ENCODE peak calls at places on chromosome 10, in four cellular contexts. G is ELF-1; R is AG08395; I is activated naive CD4-positive, alpha-beta T cell treated with anti-CD3 and anti-CD28 coated beads, Interleukin-2, amount 50 U/mL, for 16 hours. Q is an unnamed sample.

GRCh38 chr10:125063256-125063945 is 97.0 kb downstream of the CTBP2 start:
- DNase-seq in R (no peak), I (no peak), G (no peak), Q (no peak)

GRCh38 chr10:13560597-13560996 is 26.2 kb upstream of the PRPF18 start:
- DNase-seq in I (no peak), R (no peak), G (no peak), Q (no peak)

GRCh38 chr10:122768033-122768745 is 68.5 kb upstream of the C10orf120 start:
- DNase-seq in G (no peak), R (no peak), I (no peak), Q (no peak)

GRCh38 chr10:69952069-69952800 is 100.4 kb upstream of the MACROH2A2 start:
- DNase-seq in G (no peak), R (no peak), I (no peak), Q (no peak)

GRCh38 chr10:101319241-101319915 is 34.6 kb upstream of the BTRC start:
- DNase-seq in I (no peak), R (no peak), G (peak), Q (no peak)

GRCh38 chr10:7563368-7563767 is 103.4 kb downstream of the ITIH5 start:
- DNase-seq in I (no peak), G (no peak), R (no peak), Q (no peak)

GRCh38 chr10:88062798-88063472 is 199.5 kb downstream of the PTEN start:
- DNase-seq in G (peak), R (peak), I (no peak), Q (no peak)

GRCh38 chr10:70337201-70337651 is 45.2 kb downstream of the LRRC20 start:
- DNase-seq in I (no peak), R (no peak), G (peak), Q (no peak)

GRCh38 chr10:13847201-13847631 is 260.5 kb downstream of the PRPF18 start:
- DNase-seq in R (no peak), I (no peak), G (peak), Q (no peak)

GRCh38 chr10:7541137-7542087 is 125.4 kb downstream of the ITIH5 start:
- DNase-seq in I (no peak), G (peak), R (peak), Q (no peak)

GRCh38 chr10:69880301-69881081 is 78.8 kb downstream of the COL13A1 start:
- DNase-seq in I (no peak), G (no peak), R (no peak), Q (no peak)

GRCh38 chr10:72049472-72049871 is 38.9 kb downstream of the SPOCK2 start:
- DNase-seq in G (no peak), I (no peak), R (no peak), Q (no peak)

GRCh38 chr10:101572785-101573184 is 15.3 kb downstream of the POLL start:
- DNase-seq in I (no peak), G (no peak), R (no peak), Q (no peak)

GRCh38 chr10:71762324-71762723 is 11.0 kb downstream of the VSIR start:
- DNase-seq in G (no peak), I (no peak), R (no peak), Q (no peak)

GRCh38 chr10:110609592-110609991 is 34.5 kb upstream of the RBM20 start:
- DNase-seq in G (no peak), I (no peak), R (no peak), Q (no peak)

GRCh38 chr10:86655173-86655540 is 810 bp downstream of the OPN4 start:
- DNase-seq in I (no peak), R (no peak), G (no peak), Q (no peak)

GRCh38 chr10:62000037-62000603 is 98.6 kb downstream of the ARID5B start:
- DNase-seq in I (no peak), R (no peak), G (no peak), Q (no peak)

GRCh38 chr10:9038146-9038714 is 983.7 kb downstream of the GATA3 start:
- DNase-seq in I (no peak), R (no peak), G (no peak), Q (no peak)

GRCh38 chr10:30000802-30001571 is 58.4 kb downstream of the JCAD start:
- DNase-seq in I (no peak), R (peak), G (no peak), Q (no peak)

GRCh38 chr10:128137877-128138276 is 11.7 kb upstream of the MKI67 start:
- DNase-seq in I (no peak), R (peak), G (no peak), Q (no peak)

GRCh38 chr10:59748834-59749233 is 4.4 kb downstream of the MRLN start:
- DNase-seq in I (no peak), R (no peak), G (no peak), Q (no peak)

GRCh38 chr10:123069271-123069670 is 60.5 kb downstream of the ACADSB start:
- DNase-seq in R (no peak), I (no peak), G (no peak), Q (no peak)

GRCh38 chr10:33139191-33139646 is 181.2 kb upstream of the ITGB1 start:
- DNase-seq in R (no peak), G (no peak), I (peak), Q (no peak)

GRCh38 chr10:119634219-119634544 is 17.0 kb upstream of the BAG3 start:
- DNase-seq in R (no peak), G (no peak), I (no peak), Q (no peak)

GRCh38 chr10:69387500-69387899 is 29.2 kb downstream of the TACR2 start:
- DNase-seq in G (peak), I (no peak), R (no peak), Q (no peak)

GRCh38 chr10:73997479-73997805 is 474 bp upstream of the VCL start:
- DNase-seq in I (peak), G (no peak), R (no peak), Q (no peak)